ENCODE peak calls at places on chromosomes 6 and 20, in eight cellular contexts. E is psoas muscle, I is cardiac fibroblast, S is brain microvascular endothelial cell, L is left ventricle myocardium inferior, X is HCT116, B is neural progenitor cell, C is A549. F is an unnamed sample.

GRCh38 chr6:169844946-169845345 is 93.5 kb downstream of the ERMARD start:
- DNase-seq in E (no peak), I (no peak), S (no peak), L (no peak), X (no peak), B (no peak), C (no peak), F (no peak)

GRCh38 chr20:12434672-12435071 is 517.0 kb downstream of the BTBD3 start:
- DNase-seq in E (no peak), I (no peak), S (no peak), L (no peak), X (no peak), B (no peak), C (no peak), F (no peak)

GRCh38 chr6:170165501-170166117 is 125.3 kb downstream of the DLL1 start:
- DNase-seq in E (peak), I (no peak), S (no peak), L (no peak), X (no peak), B (no peak), C (no peak), F (no peak)

GRCh38 chr20:32300647-32301046 is 23.2 kb downstream of the KIF3B start:
- DNase-seq in E (no peak), I (no peak), S (no peak), L (no peak), X (no peak), B (no peak), C (no peak), F (no peak)

GRCh38 chr6:168956141-168956838 is 297.4 kb downstream of the THBS2 start:
- DNase-seq in E (no peak), I (peak), S (peak), L (no peak), X (no peak), B (no peak), C (no peak), F (no peak)

GRCh38 chr6:25665455-25665854 is 13.4 kb downstream of the SCGN start:
- DNase-seq in E (no peak), I (no peak), S (no peak), L (no peak), X (no peak), B (no peak), C (no peak), F (no peak)

GRCh38 chr20:59663513-59663890 is 59.2 kb downstream of the PHACTR3 start:
- DNase-seq in E (no peak), I (no peak), S (no peak), L (no peak), X (no peak), B (no peak), C (no peak), F (no peak)

GRCh38 chr6:136921521-136921935 is 573 bp upstream of the SLC35D3 start:
- DNase-seq in E (no peak), I (no peak), S (no peak), L (no peak), X (no peak), B (peak), C (peak), F (no peak)

GRCh38 chr6:21972516-21972915 is 324.3 kb downstream of the PRL start:
- DNase-seq in E (no peak), I (no peak), S (no peak), L (no peak), X (no peak), B (no peak), C (no peak), F (no peak)

GRCh38 chr6:35808688-35809087 is 3.5 kb downstream of the LHFPL5 start:
- DNase-seq in E (no peak), I (no peak), S (no peak), L (no peak), X (no peak), B (no peak), C (no peak), F (no peak)

GRCh38 chr6:151038616-151039015 is 173.1 kb downstream of the MTHFD1L start:
- DNase-seq in E (no peak), I (no peak), S (no peak), L (no peak), X (no peak), B (no peak), C (no peak), F (no peak)

GRCh38 chr6:17950095-17950494 is 37.3 kb downstream of the KIF13A start:
- DNase-seq in E (no peak), I (no peak), S (no peak), L (no peak), X (no peak), B (no peak), C (no peak), F (no peak)

GRCh38 chr6:17530321-17530835 is 69.7 kb upstream of the FAM8A1 start:
- DNase-seq in E (no peak), I (no peak), S (no peak), L (no peak), X (no peak), B (no peak), C (no peak), F (no peak)

GRCh38 chr6:11606287-11606686 is 68.7 kb downstream of the TMEM170B start:
- DNase-seq in E (no peak), I (no peak), S (no peak), L (no peak), X (no peak), B (no peak), C (no peak), F (no peak)

GRCh38 chr20:674936-675452 is 608 bp downstream of the SCRT2 start:
- DNase-seq in E (no peak), I (no peak), S (no peak), L (no peak), X (no peak), B (no peak), C (no peak), F (no peak)

GRCh38 chr6:164108869-164109769 is 694.6 kb downstream of the QKI start:
- DNase-seq in E (peak), I (peak), S (no peak), L (peak), X (no peak), B (no peak), C (no peak), F (no peak)

GRCh38 chr6:130840050-130840449 is 12.8 kb downstream of the SMLR1 start:
- DNase-seq in E (no peak), I (no peak), S (no peak), L (no peak), X (no peak), B (no peak), C (no peak), F (no peak)

GRCh38 chr20:46951405-46951804 is 56.8 kb downstream of the EYA2 start:
- DNase-seq in E (no peak), I (no peak), S (peak), L (no peak), X (no peak), B (no peak), C (no peak), F (no peak)

GRCh38 chr6:11609324-11610071 is 71.9 kb downstream of the TMEM170B start:
- DNase-seq in E (no peak), I (peak), S (peak), L (peak), X (no peak), B (peak), C (peak), F (no peak)

GRCh38 chr6:108209738-108210137 is 43.9 kb downstream of the NR2E1 start:
- DNase-seq in E (no peak), I (no peak), S (no peak), L (no peak), X (no peak), B (no peak), C (no peak), F (no peak)

GRCh38 chr6:150186129-150186898 is 43.5 kb downstream of the PPP1R14C start:
- DNase-seq in E (no peak), I (no peak), S (no peak), L (no peak), X (no peak), B (no peak), C (no peak), F (no peak)

GRCh38 chr20:10007747-10008146 is 27.0 kb upstream of the ANKEF1 start:
- DNase-seq in E (no peak), I (no peak), S (no peak), L (no peak), X (no peak), B (no peak), C (no peak), F (no peak)

GRCh38 chr6:85111481-85112001 is 338.3 kb upstream of the NT5E start:
- DNase-seq in E (no peak), I (peak), S (peak), L (peak), X (no peak), B (peak), C (no peak), F (no peak)

GRCh38 chr20:8435251-8436035 is 303.4 kb downstream of the PLCB1 start:
- DNase-seq in E (no peak), I (no peak), S (no peak), L (no peak), X (no peak), B (no peak), C (no peak), F (no peak)

GRCh38 chr20:4141616-4142240 is 126.4 kb upstream of the RNF24 start:
- DNase-seq in E (no peak), I (no peak), S (no peak), L (no peak), X (no peak), B (no peak), C (no peak), F (no peak)

GRCh38 chr20:57040924-57041323 is 225.5 kb downstream of the BMP7 start:
- DNase-seq in E (no peak), I (no peak), S (peak), L (no peak), X (no peak), B (no peak), C (no peak), F (no peak)

GRCh38 chr6:6546318-6547110 is 42.0 kb upstream of the LY86 start:
- DNase-seq in E (peak), I (peak), S (no peak), L (peak), X (no peak), B (peak), C (peak), F (no peak)

GRCh38 chr20:59933849-59934585 is 580 bp upstream of the SYCP2 start:
- DNase-seq in E (peak), I (peak), S (peak), L (peak), X (peak), B (peak), C (peak), F (no peak)

GRCh38 chr20:40279390-40279789 is 409.6 kb downstream of the MAFB start:
- DNase-seq in E (no peak), I (peak), S (peak), L (no peak), X (no peak), B (no peak), C (no peak), F (peak)

GRCh38 chr6:112690497-112691202 is 343.5 kb downstream of the RFPL4B start:
- DNase-seq in E (no peak), I (peak), S (no peak), L (no peak), X (no peak), B (no peak), C (no peak), F (no peak)

GRCh38 chr20:54221383-54221782 is 13.5 kb downstream of the PFDN4 start:
- DNase-seq in E (no peak), I (peak), S (no peak), L (no peak), X (no peak), B (no peak), C (no peak), F (no peak)

GRCh38 chr20:32126919-32127318 is 17.4 kb downstream of the TM9SF4 start:
- DNase-seq in E (no peak), I (no peak), S (no peak), L (no peak), X (no peak), B (no peak), C (no peak), F (no peak)

GRCh38 chr6:10082385-10082784 is 332.5 kb downstream of the TFAP2A start:
- DNase-seq in E (no peak), I (no peak), S (no peak), L (no peak), X (no peak), B (no peak), C (no peak), F (no peak)

GRCh38 chr6:117205876-117206275 is 59.5 kb upstream of the VGLL2 start:
- DNase-seq in E (no peak), I (no peak), S (no peak), L (no peak), X (no peak), B (no peak), C (no peak), F (no peak)
- H3K4me3 ChIP-seq in E (no peak), I (no peak), S (no peak), L (no peak), X (no peak), B (no peak), C (no peak), F (no peak)

GRCh38 chr6:93417421-93417996 is 1.9 kb downstream of the EPHA7 start:
- DNase-seq in E (no peak), I (peak), S (peak), L (no peak), X (no peak), B (no peak), C (peak), F (no peak)

GRCh38 chr6:93416575-93417420 is 2.6 kb downstream of the EPHA7 start:
- DNase-seq in E (peak), I (peak), S (no peak), L (peak), X (no peak), B (peak), C (peak), F (no peak)

GRCh38 chr6:93419304-93420162 is at the start of gene EPHA7:
- DNase-seq in E (peak), I (peak), S (peak), L (peak), X (no peak), B (peak), C (peak), F (no peak)

GRCh38 chr6:93418448-93419303 is 683 bp downstream of the EPHA7 start:
- DNase-seq in E (peak), I (peak), S (peak), L (peak), X (no peak), B (peak), C (peak), F (no peak)

DNA sequence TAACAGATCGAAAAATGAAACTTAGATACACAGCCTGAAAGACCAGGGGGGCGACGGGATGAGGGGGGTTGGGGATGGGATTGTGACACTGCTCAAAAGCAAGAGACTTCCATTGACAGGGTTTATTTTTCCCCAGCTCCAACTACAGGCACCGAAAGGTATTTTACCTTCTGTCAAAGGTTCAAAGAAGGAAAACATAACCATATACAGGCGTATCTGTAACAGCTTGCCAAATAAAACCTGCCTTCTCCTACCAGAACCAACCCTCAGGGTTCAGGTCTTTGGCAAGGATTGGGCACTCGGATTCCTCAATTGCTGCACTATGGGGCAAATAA is 1.3 kb downstream of the EPHA7 start:
- DNase-seq in E (no peak), I (no peak), S (no peak), L (no peak), X (no peak), B (no peak), C (peak), F (no peak)
- H3K4me3 ChIP-seq in E (peak), I (peak), S (peak), L (peak), X (no peak), B (peak), C (peak), F (no peak)

DNA sequence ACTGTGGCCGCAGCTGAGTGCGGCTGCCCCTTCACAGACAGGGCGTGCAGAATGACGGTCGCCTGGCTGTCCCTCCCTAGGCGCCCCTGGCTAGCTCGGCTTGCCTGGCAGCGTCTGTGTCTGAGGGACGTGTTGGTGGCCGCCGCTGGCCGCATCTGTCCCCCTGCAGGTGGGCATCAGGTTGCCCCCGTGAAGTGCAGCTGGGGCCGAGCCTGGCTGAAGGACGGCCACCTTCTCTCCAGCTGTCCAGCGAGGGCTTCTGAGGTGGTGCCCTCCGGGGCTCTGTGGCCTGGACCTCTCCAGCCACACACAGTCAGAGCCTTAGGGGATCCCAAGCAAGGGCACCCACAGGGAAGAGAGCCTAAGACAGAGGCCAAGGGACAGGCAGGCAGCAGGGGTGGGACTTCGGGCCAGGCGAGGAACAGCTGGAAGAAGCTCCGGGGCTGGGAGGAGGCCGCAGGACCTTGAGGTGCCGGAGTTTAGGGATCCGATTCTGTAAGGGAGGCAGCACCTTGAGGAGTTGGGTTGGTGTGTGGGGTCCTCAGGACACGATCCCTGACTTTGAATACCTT is 89.0 kb upstream of the EPB41L1 start:
- DNase-seq in E (no peak), I (no peak), S (no peak), L (no peak), X (no peak), B (no peak), C (no peak), F (no peak)
- H3K4me3 ChIP-seq in E (peak), I (peak), S (peak), L (peak), X (peak), B (peak), C (peak), F (peak)

GRCh38 chr6:52547647-52548352 is 29.1 kb downstream of the TRAM2 start:
- DNase-seq in E (no peak), I (peak), S (peak), L (no peak), X (no peak), B (no peak), C (no peak), F (no peak)
- H3K4me3 ChIP-seq in E (no peak), I (no peak), S (no peak), L (no peak), X (no peak), B (no peak), C (no peak), F (no peak)

GRCh38 chr6:24646771-24647170 is 780 bp upstream of the KIAA0319 start:
- DNase-seq in E (no peak), I (peak), S (peak), L (no peak), X (no peak), B (no peak), C (no peak), F (no peak)

GRCh38 chr6:24655229-24655628 is 9.2 kb upstream of the KIAA0319 start:
- DNase-seq in E (no peak), I (no peak), S (no peak), L (no peak), X (no peak), B (no peak), C (no peak), F (no peak)

GRCh38 chr6:24648276-24648675 is 2.3 kb upstream of the KIAA0319 start:
- DNase-seq in E (no peak), I (no peak), S (no peak), L (no peak), X (no peak), B (no peak), C (no peak), F (no peak)

GRCh38 chr6:24644377-24644776 is 1.6 kb downstream of the KIAA0319 start:
- DNase-seq in E (no peak), I (no peak), S (no peak), L (no peak), X (no peak), B (no peak), C (no peak), F (no peak)

DNA sequence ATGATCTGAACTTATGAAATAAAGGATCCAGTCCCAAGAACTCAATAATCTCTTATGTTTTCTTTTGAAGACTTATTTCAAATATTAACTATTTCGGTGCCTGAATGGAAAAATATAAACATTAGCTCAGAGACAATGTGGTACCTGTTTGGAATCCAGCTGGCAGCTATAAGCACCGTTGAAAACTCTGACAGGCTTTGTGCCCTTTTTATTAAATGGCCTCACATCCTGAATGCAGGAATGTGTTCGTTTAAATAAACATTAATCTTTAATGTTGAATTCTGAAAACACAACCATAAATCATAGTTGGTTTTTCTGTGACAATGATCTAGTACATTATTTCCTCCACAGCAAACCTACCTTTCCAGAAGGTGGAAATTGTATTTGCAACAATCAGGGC is 4.4 kb upstream of the KIAA0319 start:
- DNase-seq in E (no peak), I (no peak), S (no peak), L (no peak), X (no peak), B (no peak), C (no peak), F (no peak)
- H3K4me3 ChIP-seq in E (no peak), I (no peak), S (no peak), L (no peak), X (no peak), B (no peak), C (no peak), F (no peak)

DNA sequence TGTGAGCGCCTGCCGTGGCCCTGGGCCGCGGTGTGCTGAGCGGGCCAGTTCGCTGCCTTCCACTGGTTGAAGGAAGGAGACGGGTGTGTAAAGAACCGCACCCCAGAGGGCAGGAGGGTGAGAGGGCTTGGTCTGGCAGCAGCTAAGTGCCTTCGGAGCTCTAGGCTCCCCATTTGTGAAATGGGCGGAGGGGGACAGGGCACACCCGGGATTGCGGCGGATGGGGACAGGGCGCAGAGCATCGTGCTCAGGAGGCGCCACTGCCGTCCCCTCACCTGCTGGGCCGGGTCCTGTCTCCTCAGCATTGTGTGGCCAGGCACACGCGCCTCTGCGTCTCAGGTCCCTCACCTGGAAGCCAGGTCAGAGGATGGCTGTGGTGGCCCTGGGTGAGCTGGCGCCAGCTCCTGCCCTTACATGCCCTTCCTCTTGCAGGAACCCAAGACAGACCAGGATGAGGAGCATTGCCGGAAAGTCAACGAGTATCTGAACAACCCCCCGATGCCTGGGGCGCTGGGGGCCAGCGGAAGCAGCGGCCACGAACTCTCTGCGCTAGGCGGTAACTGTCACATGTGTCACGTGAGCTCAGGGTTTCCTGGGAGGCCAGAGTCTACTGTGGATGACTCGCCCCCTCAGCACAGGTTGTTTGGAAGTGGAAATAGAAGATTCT is 3.1 kb downstream of the ADRM1 start:
- DNase-seq in E (no peak), I (no peak), S (no peak), L (no peak), X (no peak), B (no peak), C (no peak), F (no peak)
- H3K4me3 ChIP-seq in E (peak), I (no peak), S (no peak), L (no peak), X (no peak), B (no peak), C (peak), F (peak)